ENCODE peak calls at places on chromosomes 2 and 18, in nine cellular contexts. One of them, this sample, is unnamed.

GRCh38 chr18:1976484-1976883 is 594.8 kb downstream of the METTL4 start:
- ATAC-seq in PC-3: no peak
- ATAC-seq in heart right ventricle: no peak
- ATAC-seq in body of pancreas: no peak
- ATAC-seq in gastrocnemius medialis: no peak
- ATAC-seq in CD4-positive, CD25-positive, alpha-beta regulatory T cell: no peak
- ATAC-seq in pancreas: no peak
- ATAC-seq in left lung: no peak
- ATAC-seq in naive thymus-derived CD4-positive, alpha-beta T cell: no peak
- ATAC-seq in this sample: no peak

GRCh38 chr2:8009010-8009597 is 672.8 kb upstream of the ID2 start:
- ATAC-seq in PC-3: peak
- ATAC-seq in heart right ventricle: peak
- ATAC-seq in body of pancreas: no peak
- ATAC-seq in gastrocnemius medialis: no peak
- ATAC-seq in CD4-positive, CD25-positive, alpha-beta regulatory T cell: no peak
- ATAC-seq in pancreas: no peak
- ATAC-seq in left lung: peak
- ATAC-seq in naive thymus-derived CD4-positive, alpha-beta T cell: peak
- ATAC-seq in this sample: no peak

GRCh38 chr18:10374615-10375295 is 79.7 kb upstream of the APCDD1 start:
- ATAC-seq in PC-3: no peak
- ATAC-seq in heart right ventricle: no peak
- ATAC-seq in body of pancreas: no peak
- ATAC-seq in gastrocnemius medialis: no peak
- ATAC-seq in CD4-positive, CD25-positive, alpha-beta regulatory T cell: no peak
- ATAC-seq in pancreas: no peak
- ATAC-seq in left lung: no peak
- ATAC-seq in naive thymus-derived CD4-positive, alpha-beta T cell: no peak
- ATAC-seq in this sample: no peak

GRCh38 chr2:85231952-85232351 is 95.8 kb downstream of the TGOLN2 start:
- ATAC-seq in PC-3: no peak
- ATAC-seq in heart right ventricle: no peak
- ATAC-seq in body of pancreas: no peak
- ATAC-seq in gastrocnemius medialis: no peak
- ATAC-seq in CD4-positive, CD25-positive, alpha-beta regulatory T cell: no peak
- ATAC-seq in pancreas: no peak
- ATAC-seq in left lung: no peak
- ATAC-seq in naive thymus-derived CD4-positive, alpha-beta T cell: no peak
- ATAC-seq in this sample: no peak

GRCh38 chr18:36142751-36143150 is 13.1 kb downstream of the ELP2 start:
- ATAC-seq in PC-3: no peak
- ATAC-seq in heart right ventricle: no peak
- ATAC-seq in body of pancreas: no peak
- ATAC-seq in gastrocnemius medialis: no peak
- ATAC-seq in CD4-positive, CD25-positive, alpha-beta regulatory T cell: no peak
- ATAC-seq in pancreas: no peak
- ATAC-seq in left lung: no peak
- ATAC-seq in naive thymus-derived CD4-positive, alpha-beta T cell: no peak
- ATAC-seq in this sample: no peak

GRCh38 chr18:56869189-56869777 is 218.1 kb downstream of the WDR7 start:
- ATAC-seq in PC-3: peak
- ATAC-seq in heart right ventricle: peak
- ATAC-seq in body of pancreas: peak
- ATAC-seq in gastrocnemius medialis: peak
- ATAC-seq in CD4-positive, CD25-positive, alpha-beta regulatory T cell: no peak
- ATAC-seq in pancreas: peak
- ATAC-seq in left lung: peak
- ATAC-seq in naive thymus-derived CD4-positive, alpha-beta T cell: peak
- ATAC-seq in this sample: no peak

GRCh38 chr2:67234443-67234842 is 162.7 kb upstream of the ETAA1 start:
- ATAC-seq in PC-3: peak
- ATAC-seq in heart right ventricle: no peak
- ATAC-seq in body of pancreas: peak
- ATAC-seq in gastrocnemius medialis: no peak
- ATAC-seq in CD4-positive, CD25-positive, alpha-beta regulatory T cell: no peak
- ATAC-seq in pancreas: peak
- ATAC-seq in left lung: peak
- ATAC-seq in naive thymus-derived CD4-positive, alpha-beta T cell: no peak
- ATAC-seq in this sample: no peak

GRCh38 chr2:215611609-215612386 is 175.9 kb upstream of the FN1 start:
- ATAC-seq in PC-3: no peak
- ATAC-seq in heart right ventricle: peak
- ATAC-seq in body of pancreas: no peak
- ATAC-seq in gastrocnemius medialis: no peak
- ATAC-seq in CD4-positive, CD25-positive, alpha-beta regulatory T cell: no peak
- ATAC-seq in pancreas: no peak
- ATAC-seq in left lung: peak
- ATAC-seq in naive thymus-derived CD4-positive, alpha-beta T cell: peak
- ATAC-seq in this sample: no peak

GRCh38 chr2:170155022-170155722 is 22.8 kb upstream of the MYO3B start:
- ATAC-seq in PC-3: peak
- ATAC-seq in heart right ventricle: no peak
- ATAC-seq in body of pancreas: no peak
- ATAC-seq in gastrocnemius medialis: no peak
- ATAC-seq in CD4-positive, CD25-positive, alpha-beta regulatory T cell: no peak
- ATAC-seq in pancreas: no peak
- ATAC-seq in left lung: peak
- ATAC-seq in naive thymus-derived CD4-positive, alpha-beta T cell: no peak
- ATAC-seq in this sample: no peak

GRCh38 chr18:79117380-79117779 is 48.2 kb downstream of the ATP9B start:
- ATAC-seq in PC-3: no peak
- ATAC-seq in heart right ventricle: no peak
- ATAC-seq in body of pancreas: no peak
- ATAC-seq in gastrocnemius medialis: peak
- ATAC-seq in CD4-positive, CD25-positive, alpha-beta regulatory T cell: no peak
- ATAC-seq in pancreas: no peak
- ATAC-seq in left lung: peak
- ATAC-seq in naive thymus-derived CD4-positive, alpha-beta T cell: no peak
- ATAC-seq in this sample: no peak

GRCh38 chr2:8389373-8390108 is 292.3 kb upstream of the ID2 start:
- ATAC-seq in PC-3: peak
- ATAC-seq in heart right ventricle: no peak
- ATAC-seq in body of pancreas: peak
- ATAC-seq in gastrocnemius medialis: no peak
- ATAC-seq in CD4-positive, CD25-positive, alpha-beta regulatory T cell: no peak
- ATAC-seq in pancreas: peak
- ATAC-seq in left lung: no peak
- ATAC-seq in naive thymus-derived CD4-positive, alpha-beta T cell: no peak
- ATAC-seq in this sample: no peak

GRCh38 chr18:57801379-57802165 is 1.5 kb downstream of the ATP8B1 start:
- ATAC-seq in PC-3: no peak
- ATAC-seq in heart right ventricle: no peak
- ATAC-seq in body of pancreas: no peak
- ATAC-seq in gastrocnemius medialis: no peak
- ATAC-seq in CD4-positive, CD25-positive, alpha-beta regulatory T cell: no peak
- ATAC-seq in pancreas: no peak
- ATAC-seq in left lung: peak
- ATAC-seq in naive thymus-derived CD4-positive, alpha-beta T cell: no peak
- ATAC-seq in this sample: no peak

GRCh38 chr2:47662547-47662946 is 120.4 kb upstream of the MSH6 start:
- ATAC-seq in PC-3: no peak
- ATAC-seq in heart right ventricle: no peak
- ATAC-seq in body of pancreas: no peak
- ATAC-seq in gastrocnemius medialis: no peak
- ATAC-seq in CD4-positive, CD25-positive, alpha-beta regulatory T cell: no peak
- ATAC-seq in pancreas: no peak
- ATAC-seq in left lung: no peak
- ATAC-seq in naive thymus-derived CD4-positive, alpha-beta T cell: no peak
- ATAC-seq in this sample: no peak
- H3K27ac ChIP-seq in PC-3: no peak
- H3K27ac ChIP-seq in heart right ventricle: no peak
- H3K27ac ChIP-seq in body of pancreas: no peak
- H3K27ac ChIP-seq in gastrocnemius medialis: no peak
- H3K27ac ChIP-seq in CD4-positive, CD25-positive, alpha-beta regulatory T cell: no peak
- H3K27ac ChIP-seq in pancreas: no peak
- H3K27ac ChIP-seq in left lung: no peak
- H3K27ac ChIP-seq in naive thymus-derived CD4-positive, alpha-beta T cell: no peak
- H3K27ac ChIP-seq in this sample: no peak

GRCh38 chr2:55012648-55013484 is 37.4 kb downstream of the RTN4 start:
- ATAC-seq in PC-3: peak
- ATAC-seq in heart right ventricle: no peak
- ATAC-seq in body of pancreas: no peak
- ATAC-seq in gastrocnemius medialis: no peak
- ATAC-seq in CD4-positive, CD25-positive, alpha-beta regulatory T cell: no peak
- ATAC-seq in pancreas: no peak
- ATAC-seq in left lung: no peak
- ATAC-seq in naive thymus-derived CD4-positive, alpha-beta T cell: no peak
- ATAC-seq in this sample: no peak

GRCh38 chr2:55009277-55010055 is 40.8 kb downstream of the RTN4 start:
- ATAC-seq in PC-3: no peak
- ATAC-seq in heart right ventricle: no peak
- ATAC-seq in body of pancreas: no peak
- ATAC-seq in gastrocnemius medialis: peak
- ATAC-seq in CD4-positive, CD25-positive, alpha-beta regulatory T cell: peak
- ATAC-seq in pancreas: no peak
- ATAC-seq in left lung: peak
- ATAC-seq in naive thymus-derived CD4-positive, alpha-beta T cell: peak
- ATAC-seq in this sample: no peak

GRCh38 chr2:55010915-55011314 is 39.3 kb downstream of the RTN4 start:
- ATAC-seq in PC-3: no peak
- ATAC-seq in heart right ventricle: peak
- ATAC-seq in body of pancreas: peak
- ATAC-seq in gastrocnemius medialis: peak
- ATAC-seq in CD4-positive, CD25-positive, alpha-beta regulatory T cell: no peak
- ATAC-seq in pancreas: peak
- ATAC-seq in left lung: peak
- ATAC-seq in naive thymus-derived CD4-positive, alpha-beta T cell: no peak
- ATAC-seq in this sample: no peak

GRCh38 chr2:55011741-55012574 is 38.3 kb downstream of the RTN4 start:
- ATAC-seq in PC-3: no peak
- ATAC-seq in heart right ventricle: no peak
- ATAC-seq in body of pancreas: peak
- ATAC-seq in gastrocnemius medialis: no peak
- ATAC-seq in CD4-positive, CD25-positive, alpha-beta regulatory T cell: no peak
- ATAC-seq in pancreas: peak
- ATAC-seq in left lung: peak
- ATAC-seq in naive thymus-derived CD4-positive, alpha-beta T cell: no peak
- ATAC-seq in this sample: no peak

DNA sequence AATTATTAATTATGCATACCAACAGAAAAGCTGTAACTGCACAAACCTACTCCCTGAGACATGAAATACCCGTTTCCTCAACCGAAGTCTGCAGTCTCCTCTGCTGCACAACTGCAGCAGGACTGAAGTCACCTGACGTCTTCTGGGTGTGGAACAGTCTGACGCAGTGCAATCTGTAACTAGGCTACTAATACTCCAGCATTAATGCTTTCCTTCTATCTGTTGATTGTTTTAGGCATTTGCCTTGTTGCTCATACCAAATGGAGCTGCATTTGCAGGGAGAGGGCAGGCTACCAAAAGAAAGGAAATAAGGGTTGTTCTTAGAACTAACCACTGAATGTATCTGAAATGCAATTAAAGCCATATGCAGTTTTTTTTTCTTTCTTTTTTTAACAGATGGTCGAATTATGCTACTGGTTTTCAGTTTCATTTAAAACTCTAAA is 40.1 kb downstream of the RTN4 start:
- ATAC-seq in PC-3: peak
- ATAC-seq in heart right ventricle: peak
- ATAC-seq in body of pancreas: peak
- ATAC-seq in gastrocnemius medialis: peak
- ATAC-seq in CD4-positive, CD25-positive, alpha-beta regulatory T cell: peak
- ATAC-seq in pancreas: peak
- ATAC-seq in left lung: peak
- ATAC-seq in naive thymus-derived CD4-positive, alpha-beta T cell: peak
- ATAC-seq in this sample: peak
- H3K27ac ChIP-seq in PC-3: no peak
- H3K27ac ChIP-seq in heart right ventricle: no peak
- H3K27ac ChIP-seq in body of pancreas: peak
- H3K27ac ChIP-seq in gastrocnemius medialis: peak
- H3K27ac ChIP-seq in CD4-positive, CD25-positive, alpha-beta regulatory T cell: peak
- H3K27ac ChIP-seq in pancreas: peak
- H3K27ac ChIP-seq in left lung: peak
- H3K27ac ChIP-seq in naive thymus-derived CD4-positive, alpha-beta T cell: peak
- H3K27ac ChIP-seq in this sample: peak

GRCh38 chr2:219969508-219969907 is 342.1 kb downstream of the SLC4A3 start:
- ATAC-seq in PC-3: peak
- ATAC-seq in heart right ventricle: no peak
- ATAC-seq in body of pancreas: no peak
- ATAC-seq in gastrocnemius medialis: no peak
- ATAC-seq in CD4-positive, CD25-positive, alpha-beta regulatory T cell: no peak
- ATAC-seq in pancreas: no peak
- ATAC-seq in left lung: no peak
- ATAC-seq in naive thymus-derived CD4-positive, alpha-beta T cell: no peak
- ATAC-seq in this sample: no peak

GRCh38 chr2:219968685-219969345 is 341.4 kb downstream of the SLC4A3 start:
- ATAC-seq in PC-3: peak
- ATAC-seq in heart right ventricle: no peak
- ATAC-seq in body of pancreas: no peak
- ATAC-seq in gastrocnemius medialis: no peak
- ATAC-seq in CD4-positive, CD25-positive, alpha-beta regulatory T cell: no peak
- ATAC-seq in pancreas: no peak
- ATAC-seq in left lung: peak
- ATAC-seq in naive thymus-derived CD4-positive, alpha-beta T cell: no peak
- ATAC-seq in this sample: no peak

GRCh38 chr2:219962089-219962488 is 334.7 kb downstream of the SLC4A3 start:
- ATAC-seq in PC-3: peak
- ATAC-seq in heart right ventricle: no peak
- ATAC-seq in body of pancreas: no peak
- ATAC-seq in gastrocnemius medialis: no peak
- ATAC-seq in CD4-positive, CD25-positive, alpha-beta regulatory T cell: no peak
- ATAC-seq in pancreas: no peak
- ATAC-seq in left lung: no peak
- ATAC-seq in naive thymus-derived CD4-positive, alpha-beta T cell: no peak
- ATAC-seq in this sample: no peak

GRCh38 chr2:219962801-219963200 is 335.4 kb downstream of the SLC4A3 start:
- ATAC-seq in PC-3: no peak
- ATAC-seq in heart right ventricle: no peak
- ATAC-seq in body of pancreas: no peak
- ATAC-seq in gastrocnemius medialis: no peak
- ATAC-seq in CD4-positive, CD25-positive, alpha-beta regulatory T cell: no peak
- ATAC-seq in pancreas: no peak
- ATAC-seq in left lung: no peak
- ATAC-seq in naive thymus-derived CD4-positive, alpha-beta T cell: no peak
- ATAC-seq in this sample: no peak

GRCh38 chr2:219965287-219965870 is 337.9 kb downstream of the SLC4A3 start:
- ATAC-seq in PC-3: no peak
- ATAC-seq in heart right ventricle: no peak
- ATAC-seq in body of pancreas: no peak
- ATAC-seq in gastrocnemius medialis: no peak
- ATAC-seq in CD4-positive, CD25-positive, alpha-beta regulatory T cell: no peak
- ATAC-seq in pancreas: no peak
- ATAC-seq in left lung: no peak
- ATAC-seq in naive thymus-derived CD4-positive, alpha-beta T cell: no peak
- ATAC-seq in this sample: no peak
- H3K27ac ChIP-seq in PC-3: no peak
- H3K27ac ChIP-seq in heart right ventricle: no peak
- H3K27ac ChIP-seq in body of pancreas: no peak
- H3K27ac ChIP-seq in gastrocnemius medialis: no peak
- H3K27ac ChIP-seq in CD4-positive, CD25-positive, alpha-beta regulatory T cell: no peak
- H3K27ac ChIP-seq in pancreas: no peak
- H3K27ac ChIP-seq in left lung: no peak
- H3K27ac ChIP-seq in naive thymus-derived CD4-positive, alpha-beta T cell: no peak
- H3K27ac ChIP-seq in this sample: no peak

DNA sequence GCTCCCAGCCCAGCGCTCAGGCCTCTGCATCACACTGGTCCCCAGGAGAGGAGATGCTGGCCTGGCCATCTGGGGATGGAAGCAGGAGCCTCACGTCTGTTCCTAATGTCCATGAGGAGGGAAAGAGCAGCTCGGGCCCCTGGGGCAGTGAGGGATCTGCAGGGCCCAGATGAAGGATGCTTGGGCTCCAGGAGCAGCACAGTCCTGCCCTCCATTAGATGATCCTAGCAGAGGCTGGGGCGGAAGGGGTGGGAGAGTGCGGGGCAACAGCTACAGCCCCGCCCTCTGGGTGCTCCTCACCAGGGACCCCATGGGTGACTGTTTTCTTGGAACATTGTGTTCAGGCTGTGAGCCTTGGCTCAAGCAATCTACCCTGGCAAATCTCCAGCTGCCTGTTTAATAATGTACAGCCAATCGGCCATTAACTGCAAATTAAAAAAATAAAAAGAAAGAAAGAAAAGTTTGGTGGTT is 49.7 kb downstream of the TNS1 start:
- ATAC-seq in PC-3: no peak
- ATAC-seq in heart right ventricle: peak
- ATAC-seq in body of pancreas: peak
- ATAC-seq in gastrocnemius medialis: peak
- ATAC-seq in CD4-positive, CD25-positive, alpha-beta regulatory T cell: no peak
- ATAC-seq in pancreas: peak
- ATAC-seq in left lung: no peak
- ATAC-seq in naive thymus-derived CD4-positive, alpha-beta T cell: no peak
- ATAC-seq in this sample: peak
- H3K27ac ChIP-seq in PC-3: no peak
- H3K27ac ChIP-seq in heart right ventricle: peak
- H3K27ac ChIP-seq in body of pancreas: peak
- H3K27ac ChIP-seq in gastrocnemius medialis: peak
- H3K27ac ChIP-seq in CD4-positive, CD25-positive, alpha-beta regulatory T cell: no peak
- H3K27ac ChIP-seq in pancreas: peak
- H3K27ac ChIP-seq in left lung: no peak
- H3K27ac ChIP-seq in naive thymus-derived CD4-positive, alpha-beta T cell: no peak
- H3K27ac ChIP-seq in this sample: peak